ENCODE peak calls at places on chromosomes 5 and 9, in eight cellular contexts. B, D, U, Z, J, F, R and L are unnamed samples.

GRCh38 chr5:75052461-75053285 is at the start of gene GCNT4:
- DNase-seq in R (peak; percentile 52), B (peak; percentile 54), J (peak; percentile 16), U (peak; percentile 72), F (no peak), D (peak; percentile 29), Z (peak; percentile 38), L (no peak)

GRCh38 chr5:108587816-108588215 is 159.9 kb upstream of the FER start:
- DNase-seq in F (no peak), R (no peak), U (no peak), D (no peak), B (no peak), J (no peak), Z (no peak), L (no peak)

GRCh38 chr5:73311291-73312110 is 137.1 kb downstream of the FOXD1 start:
- DNase-seq in U (no peak), Z (no peak), F (no peak), R (no peak), B (no peak), D (no peak), J (no peak), L (no peak)

GRCh38 chr5:135887447-135887864 is 8.2 kb downstream of the IL9 start:
- DNase-seq in U (no peak), R (peak; percentile 57), Z (peak; percentile 69), F (peak; percentile 67), B (peak; percentile 53), J (peak; percentile 35), D (peak; percentile 74), L (no peak)

GRCh38 chr5:154972476-154973080 is 31.7 kb downstream of the MRPL22 start:
- DNase-seq in J (peak; percentile 13), D (peak; percentile 44), F (no peak), B (no peak), Z (no peak), R (no peak), U (no peak), L (no peak)

GRCh38 chr9:112921549-112921948 is 30.9 kb upstream of the SLC46A2 start:
- DNase-seq in U (no peak), D (no peak), J (no peak), Z (no peak), R (no peak), B (no peak), F (no peak), L (no peak)

GRCh38 chr5:172150514-172151425 is 37.3 kb downstream of the STK10 start:
- DNase-seq in B (no peak), D (no peak), J (peak; percentile 44), Z (peak; percentile 52), U (peak; percentile 79), F (peak; percentile 11), R (peak; percentile 49), L (no peak)

GRCh38 chr5:120366047-120366446 is 98.1 kb upstream of the PRR16 start:
- DNase-seq in D (no peak), R (no peak), J (no peak), B (no peak), F (no peak), Z (no peak), U (no peak), L (no peak)

GRCh38 chr9:36173861-36174260 is 4.7 kb downstream of the CCIN start:
- DNase-seq in J (no peak), B (no peak), U (no peak), F (no peak), R (no peak), Z (no peak), D (no peak), L (no peak)

GRCh38 chr5:31733365-31733764 is 94.4 kb downstream of the PDZD2 start:
- DNase-seq in U (no peak), B (no peak), J (peak; percentile 31), Z (no peak), F (no peak), R (no peak), D (no peak), L (no peak)

DNA sequence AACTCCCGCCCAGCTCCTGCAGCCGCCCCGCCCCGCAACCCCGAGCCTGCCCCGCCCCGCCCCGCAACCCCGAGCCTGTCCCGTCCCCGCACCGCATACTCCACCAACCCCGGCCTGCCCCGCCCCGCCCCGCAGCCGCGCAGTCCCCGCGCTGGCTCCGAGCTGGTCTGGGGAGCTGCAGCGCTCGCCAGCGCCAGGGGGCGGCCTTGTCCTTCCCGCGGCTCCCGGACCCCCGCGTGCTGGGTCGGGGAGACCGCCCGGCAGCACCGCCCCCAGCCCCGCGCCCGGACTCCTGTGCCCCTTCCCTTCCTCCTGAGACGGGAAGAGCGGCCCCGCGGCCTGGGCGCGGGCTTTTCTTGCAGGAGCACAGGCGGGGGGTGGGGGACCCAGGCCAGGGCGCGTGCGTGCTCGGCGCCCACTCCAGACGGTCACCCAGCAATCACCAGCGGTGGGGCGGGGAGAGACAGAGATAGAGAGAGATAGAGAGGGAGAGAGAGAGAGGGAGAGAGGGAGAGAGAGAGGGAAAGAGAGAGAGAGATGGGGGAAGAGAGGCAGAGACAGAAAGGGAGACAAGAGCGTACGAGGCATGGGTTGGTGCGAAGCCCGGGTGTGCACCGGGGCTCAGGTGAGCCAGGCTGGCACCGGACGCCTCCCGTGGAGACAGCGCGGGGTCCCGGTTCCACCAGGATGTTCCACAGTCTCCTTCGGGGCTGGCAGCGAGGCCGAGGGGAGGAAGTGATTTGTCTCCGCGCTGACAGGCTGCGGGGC is 14.7 kb upstream of the TMEM250 start:
- DNase-seq in B (no peak), Z (no peak), R (no peak), D (peak; percentile 73), J (no peak), U (no peak), F (peak; percentile 95), L (no peak)
- TF ChIP-seq EP300 in B (no peak), Z (no peak), R (no peak), D (no peak), J (no peak), U (no peak), F (no peak), L (no peak)

GRCh38 chr5:35166043-35166442 is 64.2 kb downstream of the PRLR start:
- DNase-seq in J (no peak), U (no peak), D (no peak), R (no peak), Z (no peak), B (no peak), F (no peak), L (no peak)

GRCh38 chr5:35171108-35171507 is 59.2 kb downstream of the PRLR start:
- DNase-seq in Z (no peak), D (no peak), F (no peak), J (no peak), B (no peak), U (no peak), R (no peak), L (no peak)

GRCh38 chr5:35172526-35172925 is 57.8 kb downstream of the PRLR start:
- DNase-seq in Z (peak; percentile 40), F (no peak), R (no peak), D (no peak), B (no peak), U (no peak), J (no peak), L (no peak)

GRCh38 chr5:35177783-35178182 is 52.5 kb downstream of the PRLR start:
- DNase-seq in B (no peak), U (no peak), F (no peak), R (no peak), Z (no peak), J (no peak), D (no peak), L (no peak)

DNA sequence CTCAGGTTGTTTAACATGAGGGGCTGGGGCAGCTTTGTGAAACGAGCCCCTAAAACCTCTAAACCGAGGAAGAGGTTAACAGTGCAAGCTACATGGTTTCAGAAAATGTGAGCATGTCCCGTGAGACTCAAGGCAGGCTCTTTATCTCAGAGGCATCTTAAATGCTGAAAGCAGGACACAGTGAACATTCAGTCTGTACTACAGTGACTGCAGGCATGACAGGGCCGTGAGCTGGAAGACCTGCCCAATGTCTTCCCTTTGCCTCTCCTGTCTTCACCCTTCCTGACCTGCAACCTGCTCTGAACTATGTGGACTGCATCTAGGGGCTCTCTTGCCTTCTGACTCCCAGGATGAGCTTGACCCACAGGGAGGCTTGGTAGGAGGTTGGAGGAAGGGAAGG is 58.3 kb downstream of the PRLR start:
- DNase-seq in F (no peak), R (no peak), J (no peak), B (no peak), Z (no peak), U (no peak), D (no peak), L (no peak)
- H3K9me3 ChIP-seq in F (no peaks in the 10 kb centered on the region), R (peaks cover 5% of the 10 kb centered on the region), J (no peaks in the 10 kb centered on the region), B (no peaks in the 10 kb centered on the region), Z (no peaks in the 10 kb centered on the region), U (no peaks in the 10 kb centered on the region), D (peaks cover 8% of the 10 kb centered on the region), L (no peaks in the 10 kb centered on the region)

GRCh38 chr5:17304282-17304681 is 86.9 kb downstream of the BASP1 start:
- DNase-seq in B (no peak), D (peak; percentile 41), R (no peak), F (no peak), U (no peak), Z (no peak), J (no peak), L (no peak)
- H3K27ac ChIP-seq in B (no peak overlapping the region), D (peak overlapping the region; percentile 96), R (no peak overlapping the region), F (no peak overlapping the region), U (no peak overlapping the region), Z (no peak overlapping the region), J (no peak overlapping the region), L (no peak overlapping the region)

DNA sequence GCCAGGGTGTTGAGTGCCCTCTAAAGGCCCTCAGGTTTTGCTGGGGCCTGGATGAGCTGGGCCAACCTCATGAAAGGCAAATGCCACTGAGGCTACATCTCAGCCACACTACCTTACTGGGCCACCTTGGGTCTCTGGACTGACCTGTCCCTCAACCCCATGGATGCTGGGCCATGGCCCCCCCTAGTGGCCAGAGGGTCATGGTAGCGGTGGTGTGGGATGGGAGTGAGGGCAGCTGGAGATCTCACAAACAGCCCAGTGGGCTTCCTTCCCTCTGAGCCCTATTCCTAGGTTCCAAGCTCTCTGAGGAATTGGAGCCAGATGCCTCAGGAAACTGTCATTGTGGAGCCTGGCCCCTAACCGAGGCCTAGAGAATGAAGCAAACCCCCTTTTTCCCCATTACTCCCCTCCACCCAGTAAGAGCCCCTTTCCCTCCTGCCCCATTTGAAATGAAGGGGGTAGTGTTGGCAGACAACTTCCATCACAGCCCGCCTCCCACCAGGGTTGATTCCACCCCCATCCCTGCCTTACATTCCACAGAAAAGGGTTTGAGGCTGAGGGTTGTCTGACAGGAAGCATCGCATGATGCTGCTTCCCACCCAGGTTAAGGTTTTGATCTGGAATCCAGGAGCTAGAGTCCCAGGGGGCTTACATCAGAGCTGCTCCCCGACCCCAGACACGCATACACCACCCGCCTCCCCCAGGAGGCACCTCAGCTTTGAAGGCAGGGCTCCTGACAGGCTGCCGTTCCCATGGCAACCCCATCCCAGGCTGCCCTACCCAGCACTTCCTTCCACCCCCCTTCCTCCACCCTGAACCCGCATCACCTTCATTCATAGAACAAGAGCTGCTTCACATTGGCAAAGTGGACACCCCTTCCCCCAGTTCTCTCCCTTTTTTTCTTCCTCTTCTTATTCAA is 63.9 kb downstream of the PCDH1 start:
- DNase-seq in J (no peak), D (peak; percentile 79), U (no peak), F (peak; percentile 84), R (peak; percentile 68), Z (peak; percentile 64), B (no peak), L (no peak)
- TF ChIP-seq EP300 in J (no peak), D (no peak), U (no peak), F (no peak), R (no peak), Z (no peak), B (no peak), L (no peak)